ENCODE peak calls at places on chromosomes 3 and 15, in ten cellular contexts. V, K, I, L, E, S, D, H, Q and Y are unnamed samples.

GRCh38 chr3:160667452-160667851 is 9.5 kb upstream of the ARL14 start:
- DNase-seq in V (peak), K (no peak), I (no peak), L (no peak), E (no peak), S (peak), D (no peak), H (no peak), Q (no peak), Y (no peak)

GRCh38 chr15:53312707-53313106 is 446.8 kb downstream of the WDR72 start:
- DNase-seq in V (no peak), K (no peak), I (peak), L (no peak), E (peak), S (no peak), D (no peak), H (no peak), Q (no peak), Y (no peak)

GRCh38 chr15:51097553-51098330 is 3.0 kb upstream of the TNFAIP8L3 start:
- DNase-seq in V (peak), K (no peak), I (no peak), L (no peak), E (no peak), S (peak), D (no peak), H (no peak), Q (no peak), Y (no peak)

GRCh38 chr3:124504332-124505059 is 225.8 kb upstream of the UMPS start:
- DNase-seq in V (peak), K (no peak), I (no peak), L (no peak), E (no peak), S (peak), D (peak), H (no peak), Q (peak), Y (no peak)

GRCh38 chr15:74208901-74209559 is 6.4 kb upstream of the STRA6 start:
- DNase-seq in V (peak), K (no peak), I (peak), L (peak), E (peak), S (no peak), D (no peak), H (no peak), Q (peak), Y (no peak)

GRCh38 chr3:49020335-49021212 is 1.3 kb upstream of the NDUFAF3 start:
- DNase-seq in V (no peak), K (peak), I (peak), L (peak), E (no peak), S (no peak), D (peak), H (peak), Q (no peak), Y (no peak)

GRCh38 chr15:29677871-29678431 is 144.3 kb downstream of the TJP1 start:
- DNase-seq in V (no peak), K (no peak), I (no peak), L (no peak), E (peak), S (no peak), D (no peak), H (no peak), Q (no peak), Y (no peak)

GRCh38 chr3:7573330-7573729 is 712.4 kb downstream of the GRM7 start:
- DNase-seq in V (no peak), K (no peak), I (no peak), L (no peak), E (no peak), S (no peak), D (no peak), H (no peak), Q (no peak), Y (no peak)

GRCh38 chr3:154243353-154243752 is 80.9 kb downstream of the DHX36 start:
- DNase-seq in V (peak), K (no peak), I (no peak), L (no peak), E (no peak), S (peak), D (no peak), H (no peak), Q (no peak), Y (no peak)

GRCh38 chr3:13188975-13189374 is 115.7 kb upstream of the IQSEC1 start:
- DNase-seq in V (no peak), K (no peak), I (no peak), L (no peak), E (no peak), S (no peak), D (no peak), H (no peak), Q (no peak), Y (no peak)

GRCh38 chr3:87361271-87361670 is 84.9 kb upstream of the POU1F1 start:
- DNase-seq in V (no peak), K (no peak), I (no peak), L (peak), E (no peak), S (no peak), D (no peak), H (no peak), Q (no peak), Y (no peak)

GRCh38 chr15:28955160-28955502 is 69.4 kb downstream of the APBA2 start:
- DNase-seq in V (peak), K (no peak), I (no peak), L (no peak), E (peak), S (peak), D (no peak), H (no peak), Q (peak), Y (no peak)

GRCh38 chr3:60920519-60920918 is 330.7 kb downstream of the FHIT start:
- DNase-seq in V (no peak), K (no peak), I (no peak), L (no peak), E (no peak), S (peak), D (no peak), H (no peak), Q (no peak), Y (no peak)

GRCh38 chr15:66220587-66220986 is 33.0 kb downstream of the MEGF11 start:
- DNase-seq in V (no peak), K (no peak), I (no peak), L (no peak), E (no peak), S (no peak), D (no peak), H (no peak), Q (no peak), Y (no peak)

GRCh38 chr15:98063311-98063710 is 102.8 kb downstream of the ARRDC4 start:
- DNase-seq in V (no peak), K (no peak), I (no peak), L (no peak), E (no peak), S (no peak), D (no peak), H (no peak), Q (no peak), Y (no peak)

GRCh38 chr15:73568881-73569280 is 64.3 kb downstream of the NPTN start:
- DNase-seq in V (no peak), K (no peak), I (no peak), L (no peak), E (no peak), S (no peak), D (no peak), H (no peak), Q (no peak), Y (no peak)

GRCh38 chr15:43511012-43511885 is 6.2 kb upstream of the MAP1A start:
- DNase-seq in V (no peak), K (no peak), I (peak), L (peak), E (peak), S (no peak), D (no peak), H (peak), Q (no peak), Y (no peak)
- TF ChIP-seq CTCF in V (peak), K (no peak), I (peak), L (peak), E (peak), S (peak), D (no peak), H (peak), Q (peak), Y (no peak)

DNA sequence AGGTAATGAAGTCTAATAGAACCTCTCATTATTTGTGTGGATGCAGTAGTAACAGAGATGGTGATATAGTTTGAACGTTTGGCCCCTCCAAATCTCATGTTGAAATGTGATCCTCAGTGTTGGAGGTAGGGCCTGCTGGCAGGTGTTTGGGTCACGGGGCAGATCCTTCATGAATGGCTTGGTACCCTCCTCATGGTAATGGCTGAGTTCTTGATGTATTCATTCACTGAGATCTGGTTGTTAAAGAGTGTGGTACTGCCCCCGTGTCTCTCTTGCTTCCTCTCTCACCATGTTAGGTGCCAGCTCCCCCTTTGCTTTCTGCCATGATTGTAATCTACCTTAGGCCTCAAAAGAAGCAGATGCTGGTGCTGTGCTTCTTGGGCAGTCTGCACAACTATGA is 606.8 kb downstream of the UNC13C start:
- DNase-seq in V (no peak), K (no peak), I (no peak), L (no peak), E (no peak), S (no peak), D (no peak), H (no peak), Q (no peak), Y (no peak)
- TF ChIP-seq CTCF in V (no peak), K (no peak), I (no peak), L (no peak), E (no peak), S (no peak), D (no peak), H (no peak), Q (no peak), Y (no peak)

GRCh38 chr3:151393961-151394360 is 9.4 kb upstream of the P2RY12 start:
- DNase-seq in V (no peak), K (no peak), I (no peak), L (no peak), E (no peak), S (no peak), D (no peak), H (no peak), Q (no peak), Y (no peak)
- TF ChIP-seq CTCF in V (no peak), K (no peak), I (no peak), L (no peak), E (no peak), S (no peak), D (no peak), H (no peak), Q (no peak), Y (no peak)

GRCh38 chr3:157088506-157089454 is 71.2 kb downstream of the CCNL1 start:
- DNase-seq in V (peak), K (peak), I (peak), L (peak), E (peak), S (peak), D (peak), H (peak), Q (peak), Y (peak)
- TF ChIP-seq CTCF in V (peak), K (peak), I (peak), L (peak), E (no peak), S (no peak), D (no peak), H (peak), Q (no peak), Y (no peak)

GRCh38 chr15:75985966-75986365 is 26.3 kb downstream of the NRG4 start:
- DNase-seq in V (no peak), K (no peak), I (no peak), L (no peak), E (no peak), S (no peak), D (no peak), H (no peak), Q (no peak), Y (no peak)
- TF ChIP-seq CTCF in V (no peak), K (no peak), I (no peak), L (no peak), E (no peak), S (no peak), D (no peak), H (no peak), Q (no peak), Y (no peak)

GRCh38 chr15:43218908-43219706 is 1.7 kb downstream of the EPB42 start:
- DNase-seq in V (peak), K (peak), I (peak), L (peak), E (peak), S (peak), D (no peak), H (no peak), Q (no peak), Y (no peak)
- TF ChIP-seq CTCF in V (peak), K (no peak), I (peak), L (peak), E (peak), S (peak), D (no peak), H (no peak), Q (peak), Y (peak)

GRCh38 chr3:128501431-128501830 is 8.4 kb upstream of the GATA2 start:
- DNase-seq in V (no peak), K (no peak), I (no peak), L (no peak), E (no peak), S (no peak), D (no peak), H (no peak), Q (no peak), Y (no peak)

GRCh38 chr3:128500556-128500955 is 7.6 kb upstream of the GATA2 start:
- DNase-seq in V (no peak), K (no peak), I (no peak), L (no peak), E (no peak), S (no peak), D (no peak), H (no peak), Q (no peak), Y (no peak)

GRCh38 chr3:128498901-128499530 is 6.0 kb upstream of the GATA2 start:
- DNase-seq in V (no peak), K (no peak), I (no peak), L (no peak), E (peak), S (no peak), D (no peak), H (no peak), Q (no peak), Y (no peak)

GRCh38 chr3:128498127-128498626 is 5.2 kb upstream of the GATA2 start:
- DNase-seq in V (no peak), K (no peak), I (no peak), L (no peak), E (peak), S (no peak), D (no peak), H (no peak), Q (no peak), Y (no peak)

GRCh38 chr3:128499724-128500275 is 6.8 kb upstream of the GATA2 start:
- DNase-seq in V (no peak), K (no peak), I (no peak), L (no peak), E (no peak), S (peak), D (no peak), H (no peak), Q (no peak), Y (no peak)
- TF ChIP-seq CTCF in V (no peak), K (no peak), I (no peak), L (no peak), E (no peak), S (no peak), D (no peak), H (no peak), Q (no peak), Y (no peak)

DNA sequence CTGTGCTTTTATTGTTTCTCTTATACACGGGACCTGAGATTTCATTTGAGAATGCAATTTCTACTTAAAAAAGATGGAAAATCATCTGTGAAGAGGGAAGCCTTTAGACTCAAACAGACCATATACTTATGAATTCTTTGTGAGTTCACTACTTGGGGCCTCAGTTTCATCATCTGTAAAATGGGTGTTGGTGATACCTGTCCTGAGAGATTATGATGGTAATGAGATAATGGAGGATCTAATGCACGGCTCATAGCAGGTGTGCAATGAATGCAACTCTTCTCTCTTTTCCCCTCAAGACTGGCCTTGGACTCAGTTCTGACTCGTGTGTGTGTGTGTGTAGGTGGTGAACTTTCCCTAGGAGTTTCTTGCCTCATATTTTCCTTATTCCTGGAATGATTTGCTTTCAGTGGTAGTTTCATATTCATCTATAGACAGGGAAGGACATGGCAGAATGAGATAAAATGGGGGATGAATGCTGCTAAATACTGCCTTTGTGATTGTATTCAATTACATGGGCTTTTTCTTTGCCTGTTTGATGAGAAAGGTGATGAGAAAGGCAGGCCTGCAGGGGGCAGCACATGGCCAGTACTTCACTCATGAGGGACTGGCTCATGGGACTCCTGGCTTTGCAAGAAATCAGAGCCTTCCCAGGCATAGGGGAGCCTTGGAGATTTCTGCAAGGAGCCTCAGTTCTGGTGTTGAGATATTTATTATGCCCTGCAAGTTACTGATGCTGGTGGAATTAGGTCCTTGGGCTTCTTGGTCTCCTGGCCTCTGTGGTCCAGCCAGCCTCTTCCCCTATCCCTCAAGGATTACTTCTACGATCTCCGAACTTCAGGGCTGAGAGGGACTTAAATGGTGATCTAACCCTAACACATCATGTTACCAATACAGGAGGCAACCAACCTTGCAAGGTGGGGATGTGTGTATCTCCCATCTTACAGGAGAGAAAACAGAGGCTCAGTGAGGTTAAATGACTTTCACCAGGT is 70.7 kb downstream of the RPLP1 start:
- DNase-seq in V (peak), K (peak), I (peak), L (peak), E (peak), S (peak), D (peak), H (peak), Q (peak), Y (peak)
- TF ChIP-seq CTCF in V (peak), K (peak), I (peak), L (peak), E (peak), S (peak), D (peak), H (peak), Q (peak), Y (peak)

DNA sequence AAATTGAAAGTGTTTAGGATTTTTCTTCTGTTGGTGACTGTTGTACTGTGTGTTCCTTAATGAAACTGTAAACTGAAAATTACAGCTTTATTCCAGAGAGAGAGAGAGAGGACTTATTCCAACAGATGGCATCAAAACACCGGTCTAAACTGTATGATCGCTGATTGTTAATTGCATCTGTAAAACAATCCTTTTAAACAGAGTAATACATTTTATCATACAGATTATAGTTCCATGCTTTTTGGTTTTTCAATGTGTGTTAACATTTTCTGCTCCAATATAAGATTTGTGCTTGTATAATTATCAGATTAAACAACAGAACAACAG is 289.7 kb upstream of the DNAJC19 start:
- DNase-seq in V (no peak), K (no peak), I (no peak), L (no peak), E (no peak), S (no peak), D (no peak), H (no peak), Q (no peak), Y (no peak)
- TF ChIP-seq CTCF in V (no peak), K (no peak), I (no peak), L (peak), E (no peak), S (no peak), D (no peak), H (peak), Q (no peak), Y (no peak)

GRCh38 chr3:131386429-131386926 is 4.9 kb downstream of the NUDT16 start:
- DNase-seq in V (no peak), K (peak), I (no peak), L (no peak), E (no peak), S (peak), D (peak), H (peak), Q (no peak), Y (no peak)

DNA sequence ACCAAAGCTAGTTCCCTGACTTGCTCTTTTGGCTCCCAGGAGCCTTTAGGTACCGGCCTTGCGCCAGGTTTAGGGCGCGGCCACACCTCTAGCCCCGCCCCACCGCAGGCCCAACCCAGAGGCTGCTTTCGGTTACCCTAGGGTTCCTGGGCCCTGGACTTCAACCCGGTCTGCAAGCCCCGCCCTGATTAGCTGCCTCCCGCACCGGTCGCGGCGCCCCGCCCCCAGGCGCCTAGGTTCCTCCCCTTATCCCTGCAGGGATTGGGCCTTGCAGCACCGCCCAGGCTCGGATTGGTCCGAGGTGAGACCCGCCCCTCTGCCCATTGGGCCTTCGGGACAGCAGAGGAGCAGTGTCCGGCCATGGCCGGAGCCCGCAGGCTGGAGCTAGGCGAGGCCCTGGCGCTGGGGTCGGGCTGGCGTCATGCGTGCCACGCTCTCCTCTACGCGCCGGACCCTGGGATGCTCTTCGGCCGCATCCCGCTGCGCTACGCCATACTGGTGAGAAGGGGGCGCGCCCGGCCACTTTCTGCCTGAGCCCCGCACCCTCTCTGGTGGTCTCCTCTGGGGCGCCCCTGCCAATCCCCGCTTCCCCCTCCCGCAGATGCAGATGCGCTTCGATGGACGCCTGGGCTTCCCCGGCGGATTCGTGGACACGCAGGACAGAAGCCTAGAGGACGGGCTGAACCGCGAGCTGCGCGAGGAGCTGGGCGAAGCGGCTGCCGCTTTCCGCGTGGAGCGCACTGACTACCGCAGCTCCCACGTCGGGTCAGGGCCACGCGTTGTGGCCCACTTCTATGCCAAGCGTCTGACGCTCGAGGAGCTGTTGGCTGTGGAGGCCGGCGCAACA is at the start of gene NUDT16:
- DNase-seq in V (peak), K (peak), I (peak), L (peak), E (peak), S (peak), D (peak), H (peak), Q (peak), Y (peak)
- TF ChIP-seq CTCF in V (no peak), K (no peak), I (no peak), L (no peak), E (no peak), S (no peak), D (no peak), H (no peak), Q (peak), Y (no peak)